ENCODE peak calls at places on chromosome 9, in six cellular contexts. One of them, this sample, is unnamed.

GRCh38 chr9:126526218-126527108 is 87.3 kb upstream of the LMX1B start:
- DNase-seq in HTR-8/SVneo: no peak
- DNase-seq in NCI-H1694 treated with DMSO at 0.1 percent for 48 hours: no peak
- DNase-seq in tibial nerve: no peak
- DNase-seq in activated CD4-positive, CD25-positive, alpha-beta regulatory T cell: no peak
- DNase-seq in DMS153: no peak
- DNase-seq in this sample: no peak

GRCh38 chr9:12854218-12854617 is 79.4 kb downstream of the LURAP1L start:
- DNase-seq in HTR-8/SVneo: no peak
- DNase-seq in NCI-H1694 treated with DMSO at 0.1 percent for 48 hours: no peak
- DNase-seq in tibial nerve: no peak
- DNase-seq in activated CD4-positive, CD25-positive, alpha-beta regulatory T cell: no peak
- DNase-seq in DMS153: no peak
- DNase-seq in this sample: no peak

GRCh38 chr9:121708768-121709488 is 57.5 kb downstream of the DAB2IP start:
- DNase-seq in HTR-8/SVneo: no peak
- DNase-seq in NCI-H1694 treated with DMSO at 0.1 percent for 48 hours: peak; percentile 54
- DNase-seq in tibial nerve: no peak
- DNase-seq in activated CD4-positive, CD25-positive, alpha-beta regulatory T cell: no peak
- DNase-seq in DMS153: no peak
- DNase-seq in this sample: peak; percentile 31

GRCh38 chr9:34956648-34957047 is 1.4 kb upstream of the PHF24 start:
- DNase-seq in HTR-8/SVneo: no peak
- DNase-seq in NCI-H1694 treated with DMSO at 0.1 percent for 48 hours: no peak
- DNase-seq in tibial nerve: no peak
- DNase-seq in activated CD4-positive, CD25-positive, alpha-beta regulatory T cell: no peak
- DNase-seq in DMS153: no peak
- DNase-seq in this sample: no peak

GRCh38 chr9:122609810-122610209 is 4.7 kb upstream of the OR1Q1 start:
- DNase-seq in HTR-8/SVneo: no peak
- DNase-seq in NCI-H1694 treated with DMSO at 0.1 percent for 48 hours: no peak
- DNase-seq in tibial nerve: no peak
- DNase-seq in activated CD4-positive, CD25-positive, alpha-beta regulatory T cell: no peak
- DNase-seq in DMS153: no peak
- DNase-seq in this sample: no peak

GRCh38 chr9:133787749-133788015 is 49.5 kb upstream of the SARDH start:
- DNase-seq in HTR-8/SVneo: no peak
- DNase-seq in NCI-H1694 treated with DMSO at 0.1 percent for 48 hours: no peak
- DNase-seq in tibial nerve: no peak
- DNase-seq in activated CD4-positive, CD25-positive, alpha-beta regulatory T cell: no peak
- DNase-seq in DMS153: no peak
- DNase-seq in this sample: peak; percentile 49

GRCh38 chr9:93059097-93059959 is 827 bp downstream of the SUSD3 start:
- DNase-seq in HTR-8/SVneo: no peak
- DNase-seq in NCI-H1694 treated with DMSO at 0.1 percent for 48 hours: no peak
- DNase-seq in tibial nerve: no peak
- DNase-seq in activated CD4-positive, CD25-positive, alpha-beta regulatory T cell: no peak
- DNase-seq in DMS153: no peak
- DNase-seq in this sample: no peak

GRCh38 chr9:20532584-20532983 is 89.7 kb downstream of the MLLT3 start:
- DNase-seq in HTR-8/SVneo: no peak
- DNase-seq in NCI-H1694 treated with DMSO at 0.1 percent for 48 hours: no peak
- DNase-seq in tibial nerve: no peak
- DNase-seq in activated CD4-positive, CD25-positive, alpha-beta regulatory T cell: no peak
- DNase-seq in DMS153: no peak
- DNase-seq in this sample: no peak

GRCh38 chr9:98709968-98710965 is 1.5 kb upstream of the GABBR2 start:
- DNase-seq in HTR-8/SVneo: peak; percentile 18
- DNase-seq in NCI-H1694 treated with DMSO at 0.1 percent for 48 hours: no peak
- DNase-seq in tibial nerve: no peak
- DNase-seq in activated CD4-positive, CD25-positive, alpha-beta regulatory T cell: no peak
- DNase-seq in DMS153: no peak
- DNase-seq in this sample: no peak

GRCh38 chr9:23496827-23497226 is 329.2 kb downstream of the ELAVL2 start:
- DNase-seq in HTR-8/SVneo: no peak
- DNase-seq in NCI-H1694 treated with DMSO at 0.1 percent for 48 hours: no peak
- DNase-seq in tibial nerve: no peak
- DNase-seq in activated CD4-positive, CD25-positive, alpha-beta regulatory T cell: no peak
- DNase-seq in DMS153: no peak
- DNase-seq in this sample: no peak

GRCh38 chr9:93234600-93234999 is 50.7 kb downstream of the WNK2 start:
- DNase-seq in HTR-8/SVneo: no peak
- DNase-seq in NCI-H1694 treated with DMSO at 0.1 percent for 48 hours: no peak
- DNase-seq in tibial nerve: no peak
- DNase-seq in activated CD4-positive, CD25-positive, alpha-beta regulatory T cell: no peak
- DNase-seq in DMS153: no peak
- DNase-seq in this sample: no peak

GRCh38 chr9:129895376-129896268 is 60.4 kb downstream of the USP20 start:
- DNase-seq in HTR-8/SVneo: no peak
- DNase-seq in NCI-H1694 treated with DMSO at 0.1 percent for 48 hours: no peak
- DNase-seq in tibial nerve: no peak
- DNase-seq in activated CD4-positive, CD25-positive, alpha-beta regulatory T cell: no peak
- DNase-seq in DMS153: no peak
- DNase-seq in this sample: no peak

GRCh38 chr9:77601476-77602056 is 46.6 kb downstream of the GNA14 start:
- DNase-seq in HTR-8/SVneo: no peak
- DNase-seq in NCI-H1694 treated with DMSO at 0.1 percent for 48 hours: no peak
- DNase-seq in tibial nerve: no peak
- DNase-seq in activated CD4-positive, CD25-positive, alpha-beta regulatory T cell: no peak
- DNase-seq in DMS153: no peak
- DNase-seq in this sample: no peak

This sample was measured in WERI-Rb-1.